ENCODE peak calls at places on chromosome 16, in eight cellular contexts. One of them, this sample, is unnamed.
A peak's percentile ranks its signal among the peaks of the same experiment; 100 is the strongest.

GRCh38 chr16:55499951-55500350 is 8.9 kb upstream of the LPCAT2 start:
- DNase-seq in A549: no peak
- DNase-seq in astrocyte: peak; percentile 100
- DNase-seq in IMR-90: peak; percentile 99
- DNase-seq in neural progenitor cell: peak; percentile 49
- DNase-seq in PC-3: peak; percentile 78
- DNase-seq in H9: no peak
- DNase-seq in OCI-LY7: no peak
- DNase-seq in this sample: peak; percentile 68

GRCh38 chr16:8963010-8963824 is 489 bp downstream of the USP7 start:
- DNase-seq in A549: no peak
- DNase-seq in astrocyte: no peak
- DNase-seq in IMR-90: no peak
- DNase-seq in neural progenitor cell: peak; percentile 50
- DNase-seq in PC-3: no peak
- DNase-seq in H9: no peak
- DNase-seq in OCI-LY7: peak; percentile 48
- DNase-seq in this sample: no peak

GRCh38 chr16:83475108-83475507 is 332.7 kb upstream of the HSBP1 start:
- DNase-seq in A549: no peak
- DNase-seq in astrocyte: peak; percentile 10
- DNase-seq in IMR-90: peak; percentile 35
- DNase-seq in neural progenitor cell: no peak
- DNase-seq in PC-3: peak; percentile 5
- DNase-seq in H9: no peak
- DNase-seq in OCI-LY7: no peak
- DNase-seq in this sample: no peak

GRCh38 chr16:22763655-22764054 is 50.3 kb upstream of the HS3ST2 start:
- DNase-seq in A549: no peak
- DNase-seq in astrocyte: no peak
- DNase-seq in IMR-90: no peak
- DNase-seq in neural progenitor cell: no peak
- DNase-seq in PC-3: no peak
- DNase-seq in H9: peak; percentile 39
- DNase-seq in OCI-LY7: no peak
- DNase-seq in this sample: no peak

GRCh38 chr16:74984194-74984669 is 691 bp downstream of the WDR59 start:
- DNase-seq in A549: peak; percentile 15
- DNase-seq in astrocyte: no peak
- DNase-seq in IMR-90: peak; percentile 34
- DNase-seq in neural progenitor cell: no peak
- DNase-seq in PC-3: peak; percentile 5
- DNase-seq in H9: no peak
- DNase-seq in OCI-LY7: peak; percentile 47
- DNase-seq in this sample: no peak

GRCh38 chr16:66856801-66857200 is 12.6 kb downstream of the CA7 start:
- DNase-seq in A549: no peak
- DNase-seq in astrocyte: no peak
- DNase-seq in IMR-90: no peak
- DNase-seq in neural progenitor cell: no peak
- DNase-seq in PC-3: no peak
- DNase-seq in H9: no peak
- DNase-seq in OCI-LY7: no peak
- DNase-seq in this sample: no peak

GRCh38 chr16:35011-35775 is 18.2 kb downstream of the POLR3K start:
- DNase-seq in A549: no peak
- DNase-seq in astrocyte: no peak
- DNase-seq in IMR-90: no peak
- DNase-seq in neural progenitor cell: no peak
- DNase-seq in PC-3: no peak
- DNase-seq in H9: no peak
- DNase-seq in OCI-LY7: peak; percentile 37
- DNase-seq in this sample: no peak

GRCh38 chr16:85652431-85653221 is 36.1 kb downstream of the GINS2 start:
- DNase-seq in A549: peak; percentile 25
- DNase-seq in astrocyte: peak; percentile 34
- DNase-seq in IMR-90: peak; percentile 38
- DNase-seq in neural progenitor cell: peak; percentile 80
- DNase-seq in PC-3: peak; percentile 10
- DNase-seq in H9: no peak
- DNase-seq in OCI-LY7: peak; percentile 12
- DNase-seq in this sample: no peak

GRCh38 chr16:66408181-66409048 is 18.7 kb upstream of the BEAN1 start:
- DNase-seq in A549: peak; percentile 57
- DNase-seq in astrocyte: peak; percentile 83
- DNase-seq in IMR-90: peak; percentile 88
- DNase-seq in neural progenitor cell: no peak
- DNase-seq in PC-3: peak; percentile 80
- DNase-seq in H9: no peak
- DNase-seq in OCI-LY7: peak; percentile 62
- DNase-seq in this sample: peak; percentile 90

GRCh38 chr16:86664518-86665318 is 86.4 kb downstream of the FOXL1 start:
- DNase-seq in A549: peak; percentile 67
- DNase-seq in astrocyte: peak; percentile 97
- DNase-seq in IMR-90: peak; percentile 98
- DNase-seq in neural progenitor cell: no peak
- DNase-seq in PC-3: peak; percentile 91
- DNase-seq in H9: no peak
- DNase-seq in OCI-LY7: peak; percentile 23
- DNase-seq in this sample: peak; percentile 95

GRCh38 chr16:62225675-62226074 is 189.4 kb upstream of the CDH8 start:
- DNase-seq in A549: peak; percentile 3
- DNase-seq in astrocyte: peak; percentile 20
- DNase-seq in IMR-90: no peak
- DNase-seq in neural progenitor cell: peak; percentile 78
- DNase-seq in PC-3: peak; percentile 75
- DNase-seq in H9: peak; percentile 91
- DNase-seq in OCI-LY7: peak; percentile 13
- DNase-seq in this sample: peak; percentile 71

GRCh38 chr16:62249069-62249468 is 212.8 kb upstream of the CDH8 start:
- DNase-seq in A549: no peak
- DNase-seq in astrocyte: no peak
- DNase-seq in IMR-90: no peak
- DNase-seq in neural progenitor cell: no peak
- DNase-seq in PC-3: no peak
- DNase-seq in H9: no peak
- DNase-seq in OCI-LY7: no peak
- DNase-seq in this sample: no peak

GRCh38 chr16:84368327-84368996 is at the start of gene ATP2C2:
- DNase-seq in A549: no peak
- DNase-seq in astrocyte: no peak
- DNase-seq in IMR-90: no peak
- DNase-seq in neural progenitor cell: peak; percentile 69
- DNase-seq in PC-3: peak; percentile 78
- DNase-seq in H9: peak; percentile 92
- DNase-seq in OCI-LY7: no peak
- DNase-seq in this sample: no peak

GRCh38 chr16:56281256-56281805 is 90.0 kb downstream of the GNAO1 start:
- DNase-seq in A549: peak; percentile 36
- DNase-seq in astrocyte: no peak
- DNase-seq in IMR-90: no peak
- DNase-seq in neural progenitor cell: peak; percentile 95
- DNase-seq in PC-3: peak; percentile 24
- DNase-seq in H9: peak; percentile 95
- DNase-seq in OCI-LY7: no peak
- DNase-seq in this sample: no peak

GRCh38 chr16:7303677-7304200 is 28.9 kb upstream of the RBFOX1 start:
- DNase-seq in A549: no peak
- DNase-seq in astrocyte: no peak
- DNase-seq in IMR-90: no peak
- DNase-seq in neural progenitor cell: peak; percentile 44
- DNase-seq in PC-3: no peak
- DNase-seq in H9: peak; percentile 48
- DNase-seq in OCI-LY7: no peak
- DNase-seq in this sample: no peak

GRCh38 chr16:35399133-35399532 is 1939.7 kb downstream of the TP53TG3F start:
- DNase-seq in A549: no peak
- DNase-seq in astrocyte: no peak
- DNase-seq in IMR-90: no peak
- DNase-seq in neural progenitor cell: no peak
- DNase-seq in PC-3: no peak
- DNase-seq in H9: no peak
- DNase-seq in OCI-LY7: no peak
- DNase-seq in this sample: no peak

GRCh38 chr16:11949527-11949926 is 7.7 kb upstream of the NPIPB2 start:
- DNase-seq in A549: peak; percentile 55
- DNase-seq in astrocyte: peak; percentile 23
- DNase-seq in IMR-90: peak; percentile 47
- DNase-seq in neural progenitor cell: peak; percentile 75
- DNase-seq in PC-3: peak; percentile 68
- DNase-seq in H9: peak; percentile 64
- DNase-seq in OCI-LY7: peak; percentile 87
- DNase-seq in this sample: no peak

GRCh38 chr16:66335704-66336329 is 30.7 kb upstream of the CDH5 start:
- DNase-seq in A549: no peak
- DNase-seq in astrocyte: peak; percentile 65
- DNase-seq in IMR-90: peak; percentile 80
- DNase-seq in neural progenitor cell: no peak
- DNase-seq in PC-3: no peak
- DNase-seq in H9: no peak
- DNase-seq in OCI-LY7: no peak
- DNase-seq in this sample: no peak

GRCh38 chr16:69179255-69180010 is 7.5 kb upstream of the SNTB2 start:
- DNase-seq in A549: no peak
- DNase-seq in astrocyte: peak; percentile 86
- DNase-seq in IMR-90: peak; percentile 84
- DNase-seq in neural progenitor cell: no peak
- DNase-seq in PC-3: peak; percentile 88
- DNase-seq in H9: no peak
- DNase-seq in OCI-LY7: no peak
- DNase-seq in this sample: no peak

GRCh38 chr16:12584488-12585233 is 219.0 kb downstream of the CPPED1 start:
- DNase-seq in A549: no peak
- DNase-seq in astrocyte: no peak
- DNase-seq in IMR-90: no peak
- DNase-seq in neural progenitor cell: no peak
- DNase-seq in PC-3: no peak
- DNase-seq in H9: no peak
- DNase-seq in OCI-LY7: no peak
- DNase-seq in this sample: no peak

GRCh38 chr16:11493531-11493929 is 93.2 kb downstream of the LITAF start:
- DNase-seq in A549: no peak
- DNase-seq in astrocyte: no peak
- DNase-seq in IMR-90: no peak
- DNase-seq in neural progenitor cell: no peak
- DNase-seq in PC-3: no peak
- DNase-seq in H9: no peak
- DNase-seq in OCI-LY7: peak; percentile 37
- DNase-seq in this sample: no peak

GRCh38 chr16:9854665-9855064 is 327.6 kb downstream of the GRIN2A start:
- DNase-seq in A549: no peak
- DNase-seq in astrocyte: peak; percentile 80
- DNase-seq in IMR-90: no peak
- DNase-seq in neural progenitor cell: no peak
- DNase-seq in PC-3: peak; percentile 63
- DNase-seq in H9: no peak
- DNase-seq in OCI-LY7: no peak
- DNase-seq in this sample: no peak

GRCh38 chr16:57481421-57481820 is 4.9 kb downstream of the DOK4 start:
- DNase-seq in A549: no peak
- DNase-seq in astrocyte: no peak
- DNase-seq in IMR-90: no peak
- DNase-seq in neural progenitor cell: no peak
- DNase-seq in PC-3: no peak
- DNase-seq in H9: no peak
- DNase-seq in OCI-LY7: no peak
- DNase-seq in this sample: no peak

DNA sequence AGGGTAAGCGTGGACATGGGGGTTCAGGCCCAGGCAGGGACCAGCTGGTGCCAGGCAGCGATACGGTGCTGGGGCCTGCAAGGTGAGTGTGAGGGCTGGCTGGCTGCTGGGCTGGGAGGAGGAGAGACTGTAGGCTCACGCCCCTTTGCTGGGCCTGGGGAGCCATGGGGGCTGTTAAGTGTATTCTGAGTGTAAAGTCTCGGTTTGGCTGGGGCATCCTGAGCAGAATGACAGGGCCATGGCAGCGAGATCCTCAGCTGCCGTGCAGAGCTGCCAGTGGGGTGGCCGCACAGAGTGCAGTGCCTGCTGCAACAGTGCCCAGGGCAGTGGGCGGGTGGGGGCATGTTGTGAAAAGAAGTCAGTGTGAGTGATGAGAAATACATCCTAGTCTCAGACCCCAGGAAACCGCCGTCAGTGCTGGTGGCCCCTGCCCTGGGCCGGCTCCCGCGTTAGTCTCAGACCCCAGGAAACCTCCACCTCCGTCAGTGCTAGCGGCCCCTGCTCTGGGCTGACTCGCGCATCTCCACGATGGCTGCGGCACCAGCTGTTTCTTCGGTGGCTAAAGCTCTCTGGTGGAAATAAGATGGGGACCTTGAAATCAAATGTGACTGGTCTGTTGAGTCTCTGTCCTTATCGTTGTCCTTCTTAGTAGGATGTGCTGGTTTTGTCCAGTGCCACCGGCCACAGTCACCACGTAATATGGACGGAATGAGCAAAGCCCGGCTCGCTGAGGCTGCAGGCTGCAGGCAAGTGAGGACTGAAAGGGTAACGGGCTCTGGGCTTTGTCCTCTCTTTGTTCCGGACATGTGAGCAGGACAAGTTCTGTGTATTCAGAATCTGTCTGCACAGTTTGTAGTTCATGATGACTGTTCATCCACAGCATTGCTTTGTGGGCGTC is 22.9 kb downstream of the ACSF3 start:
- DNase-seq in A549: no peak
- DNase-seq in astrocyte: no peak
- DNase-seq in IMR-90: no peak
- DNase-seq in neural progenitor cell: no peak
- DNase-seq in PC-3: no peak
- DNase-seq in H9: no peak
- DNase-seq in OCI-LY7: no peak
- DNase-seq in this sample: no peak
- H3K4me1 ChIP-seq in A549: no peaks in the 10 kb centered on the region
- H3K4me1 ChIP-seq in astrocyte: peaks cover 16% of the 10 kb centered on the region
- H3K4me1 ChIP-seq in IMR-90: no peaks in the 10 kb centered on the region
- H3K4me1 ChIP-seq in neural progenitor cell: peaks cover 6% of the 10 kb centered on the region
- H3K4me1 ChIP-seq in PC-3: no peaks in the 10 kb centered on the region
- H3K4me1 ChIP-seq in H9: no peaks in the 10 kb centered on the region
- H3K4me1 ChIP-seq in OCI-LY7: peaks cover 53% of the 10 kb centered on the region
- H3K4me1 ChIP-seq in this sample: peaks cover 15% of the 10 kb centered on the region

GRCh38 chr16:88293097-88293496 is 89.7 kb upstream of the ZNF469 start:
- DNase-seq in A549: no peak
- DNase-seq in astrocyte: no peak
- DNase-seq in IMR-90: no peak
- DNase-seq in neural progenitor cell: no peak
- DNase-seq in PC-3: no peak
- DNase-seq in H9: no peak
- DNase-seq in OCI-LY7: no peak
- DNase-seq in this sample: no peak
- H3K4me2 ChIP-seq in A549: no peak overlapping the region
- H3K4me2 ChIP-seq in astrocyte: no peak overlapping the region
- H3K4me2 ChIP-seq in IMR-90: no peak overlapping the region
- H3K4me2 ChIP-seq in neural progenitor cell: no peak overlapping the region
- H3K4me2 ChIP-seq in PC-3: no peak overlapping the region
- H3K4me2 ChIP-seq in H9: no peak overlapping the region
- H3K4me2 ChIP-seq in OCI-LY7: no peak overlapping the region
- H3K4me2 ChIP-seq in this sample: no peak overlapping the region

GRCh38 chr16:1450218-1450617 is 5.9 kb upstream of the CCDC154 start:
- DNase-seq in A549: no peak
- DNase-seq in astrocyte: no peak
- DNase-seq in IMR-90: no peak
- DNase-seq in neural progenitor cell: no peak
- DNase-seq in PC-3: no peak
- DNase-seq in H9: no peak
- DNase-seq in OCI-LY7: no peak
- DNase-seq in this sample: no peak
- TF ChIP-seq CTCF in A549: no peak
- TF ChIP-seq CTCF in astrocyte: no peak
- TF ChIP-seq CTCF in IMR-90: no peak
- TF ChIP-seq CTCF in neural progenitor cell: no peak
- TF ChIP-seq CTCF in PC-3: peak; percentile 27
- TF ChIP-seq CTCF in H9: peak; percentile 45
- TF ChIP-seq CTCF in OCI-LY7: peak; percentile 34
- TF ChIP-seq CTCF in this sample: no peak

GRCh38 chr16:54353097-54353496 is 66.5 kb upstream of the IRX3 start:
- DNase-seq in A549: no peak
- DNase-seq in astrocyte: no peak
- DNase-seq in IMR-90: no peak
- DNase-seq in neural progenitor cell: no peak
- DNase-seq in PC-3: no peak
- DNase-seq in H9: no peak
- DNase-seq in OCI-LY7: no peak
- DNase-seq in this sample: no peak
- H3K4me1 ChIP-seq in A549: no peaks in the 10 kb centered on the region
- H3K4me1 ChIP-seq in astrocyte: peaks cover 10% of the 10 kb centered on the region
- H3K4me1 ChIP-seq in IMR-90: no peaks in the 10 kb centered on the region
- H3K4me1 ChIP-seq in neural progenitor cell: peaks cover 18% of the 10 kb centered on the region
- H3K4me1 ChIP-seq in PC-3: no peaks in the 10 kb centered on the region
- H3K4me1 ChIP-seq in H9: no peaks in the 10 kb centered on the region
- H3K4me1 ChIP-seq in OCI-LY7: no peaks in the 10 kb centered on the region
- H3K4me1 ChIP-seq in this sample: no peaks in the 10 kb centered on the region